ENCODE peak calls at places on chromosome 14, in five cellular contexts. B is WTC11, W is A549, T is HepG2, K is H1. E is an unnamed sample.

GRCh38 chr14:21940887-21941855 is 267.6 kb upstream of the OR4E1 start:
- DNase-seq in T (peak; percentile 55), K (no peak), B (peak; percentile 36), W (peak; percentile 56), E (peak; percentile 27)

GRCh38 chr14:77883479-77884238 is 83.8 kb downstream of the ADCK1 start:
- DNase-seq in K (no peak), B (no peak), T (no peak), W (peak; percentile 9), E (no peak)

GRCh38 chr14:50082784-50083466 is 33.4 kb downstream of the VCPKMT start:
- DNase-seq in T (no peak), K (no peak), W (no peak), B (no peak), E (no peak)

GRCh38 chr14:99479903-99480855 is 480 bp downstream of the SETD3 start:
- DNase-seq in K (no peak), B (peak; percentile 59), W (peak; percentile 39), T (peak; percentile 16), E (peak; percentile 58)

GRCh38 chr14:25121342-25122129 is 71.6 kb upstream of the STXBP6 start:
- DNase-seq in W (peak; percentile 53), T (peak; percentile 34), K (no peak), B (no peak), E (no peak)

GRCh38 chr14:105517096-105517495 is 9.3 kb upstream of the TMEM121 start:
- DNase-seq in W (no peak), K (no peak), T (no peak), B (no peak), E (no peak)

GRCh38 chr14:89746135-89746534 is 208.4 kb downstream of the EFCAB11 start:
- DNase-seq in K (no peak), T (no peak), W (no peak), B (no peak), E (no peak)

GRCh38 chr14:22793976-22794375 is 21.3 kb downstream of the SLC7A7 start:
- DNase-seq in W (no peak), B (no peak), K (no peak), T (no peak), E (no peak)

GRCh38 chr14:99181246-99181645 is 90.8 kb downstream of the BCL11B start:
- DNase-seq in B (no peak), T (no peak), K (no peak), W (no peak), E (no peak)

GRCh38 chr14:39360316-39360715 is 71.9 kb downstream of the FBXO33 start:
- DNase-seq in K (no peak), T (no peak), B (no peak), W (no peak), E (no peak)
- TF ChIP-seq JUN in K (no peak), T (no peak), B (no peak), W (no peak), E (no peak)

GRCh38 chr14:61193471-61193870 is 87.7 kb downstream of the TMEM30B start:
- DNase-seq in W (no peak), K (no peak), T (no peak), B (no peak), E (no peak)

GRCh38 chr14:61197416-61197815 is 83.7 kb downstream of the TMEM30B start:
- DNase-seq in K (no peak), W (no peak), B (no peak), T (no peak), E (no peak)

GRCh38 chr14:61196034-61196433 is 85.1 kb downstream of the TMEM30B start:
- DNase-seq in K (no peak), T (no peak), W (no peak), B (no peak), E (no peak)

GRCh38 chr14:61192970-61193369 is 88.2 kb downstream of the TMEM30B start:
- DNase-seq in B (no peak), K (no peak), T (no peak), W (no peak), E (no peak)

DNA sequence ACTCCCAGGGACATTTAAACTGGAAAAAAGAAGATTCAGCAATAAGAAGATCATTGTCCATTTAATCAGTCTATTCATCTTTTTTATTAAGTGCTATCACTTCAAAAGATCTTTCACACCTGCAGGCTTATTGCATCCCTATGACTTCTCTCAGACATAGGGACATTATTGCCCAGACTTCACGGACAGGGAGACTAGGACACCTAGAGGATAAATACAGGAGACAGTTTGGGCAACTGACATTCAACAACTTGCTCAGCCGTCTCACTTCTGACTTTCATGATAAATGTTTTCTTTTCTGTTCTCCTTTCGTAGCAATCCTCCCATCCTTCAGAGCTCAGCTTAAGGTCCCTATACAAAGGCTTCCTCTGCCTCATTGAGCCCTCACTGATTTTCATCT is 84.3 kb downstream of the TMEM30B start:
- DNase-seq in T (peak; percentile 31), K (no peak), B (no peak), W (peak; percentile 42), E (no peak)
- TF ChIP-seq CTCF in T (peak; percentile 69), K (no peak), B (no peak), W (peak; percentile 51), E (peak; percentile 19)

GRCh38 chr14:72793154-72793725 is 100.7 kb downstream of the DPF3 start:
- DNase-seq in B (no peak), K (no peak), W (no peak), T (no peak), E (no peak)

GRCh38 chr14:72788255-72788654 is 105.6 kb downstream of the DPF3 start:
- DNase-seq in W (no peak), K (no peak), T (no peak), B (no peak), E (no peak)

GRCh38 chr14:72790887-72791566 is 102.9 kb downstream of the DPF3 start:
- DNase-seq in W (no peak), B (no peak), K (no peak), T (no peak), E (no peak)

GRCh38 chr14:72788972-72789728 is 104.8 kb downstream of the DPF3 start:
- DNase-seq in K (no peak), B (no peak), T (no peak), W (no peak), E (no peak)

DNA sequence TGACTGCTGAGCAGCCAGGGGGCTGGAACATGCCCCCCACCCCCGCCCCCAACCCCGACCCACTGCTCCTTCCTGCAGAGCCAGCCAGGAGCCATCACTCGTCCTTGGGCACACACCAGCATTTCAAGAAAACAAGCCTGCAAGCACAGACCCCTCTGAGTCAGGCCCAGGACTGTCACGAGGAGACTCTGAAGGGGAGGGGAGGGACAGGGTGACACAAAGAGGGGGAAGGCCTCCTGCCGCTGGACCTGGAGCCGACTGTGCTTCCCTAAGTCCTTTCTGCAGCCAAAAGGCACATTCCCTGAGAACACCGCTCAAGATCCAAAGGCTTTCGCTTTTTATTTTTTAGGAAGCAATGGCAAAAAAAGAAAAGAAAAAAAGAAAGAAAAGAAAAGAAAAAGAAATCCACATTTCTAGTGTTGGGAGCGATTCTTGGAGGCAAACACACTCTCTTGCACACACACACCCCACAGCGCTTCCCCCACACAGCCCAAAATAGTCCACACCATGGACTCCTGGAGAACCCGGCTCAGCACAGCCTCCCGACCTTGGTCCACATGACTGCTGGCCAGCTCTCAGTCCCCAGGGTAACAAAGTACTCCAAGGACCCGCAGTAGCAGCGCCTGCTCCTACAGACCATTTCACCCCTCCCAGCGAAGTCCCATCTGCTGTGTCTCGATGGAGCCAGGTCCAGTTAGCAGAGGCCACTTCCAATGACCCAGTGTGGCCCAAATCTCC is 101.7 kb downstream of the DPF3 start:
- DNase-seq in K (no peak), T (no peak), B (no peak), W (no peak), E (no peak)
- TF ChIP-seq JUN in K (no peak), T (no peak), B (no peak), W (no peak), E (no peak)

GRCh38 chr14:20680363-20680762 is 4.0 kb upstream of the RNASE4 start:
- DNase-seq in B (no peak), K (no peak), T (no peak), W (no peak), E (no peak)
- TF ChIP-seq CTCF in B (no peak), K (no peak), T (no peak), W (no peak), E (no peak)

GRCh38 chr14:33309081-33309480 is 370.4 kb downstream of the NPAS3 start:
- DNase-seq in T (no peak), K (no peak), W (no peak), B (no peak), E (no peak)

DNA sequence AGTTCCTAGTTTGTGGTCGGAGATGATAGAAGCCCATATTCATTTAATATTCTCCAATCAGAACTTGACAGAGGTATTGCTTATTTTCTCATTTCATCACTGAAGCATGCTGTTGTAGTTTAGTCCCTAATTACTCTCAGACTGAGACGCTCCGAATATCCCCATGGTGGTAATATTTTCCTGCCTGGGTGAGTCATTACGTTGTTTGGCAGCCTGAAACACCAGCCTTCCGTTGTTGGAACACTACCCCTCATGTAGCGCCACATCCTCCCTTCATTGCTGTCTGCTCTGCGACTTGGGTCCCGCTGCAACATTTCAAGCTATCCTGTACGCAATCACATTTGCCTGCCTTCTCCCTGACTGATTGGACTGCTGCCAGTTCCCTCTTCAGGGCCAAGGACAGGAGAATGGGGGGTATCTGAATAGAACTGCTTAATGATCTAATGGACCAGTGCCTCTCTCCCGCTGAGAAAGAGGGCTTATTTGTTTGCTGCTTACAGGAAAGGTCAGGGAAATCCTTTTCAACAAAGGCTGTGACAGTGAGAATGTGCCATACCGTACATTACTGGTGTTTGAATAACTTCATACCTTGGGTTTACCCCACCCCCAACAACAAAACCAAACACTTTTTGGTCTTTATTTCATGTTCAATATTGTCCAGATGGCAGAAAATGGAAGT is 369.2 kb downstream of the NPAS3 start:
- DNase-seq in W (no peak), K (peak; percentile 45), B (no peak), T (no peak), E (peak; percentile 8)
- TF ChIP-seq JUN in W (no peak), K (no peak), B (no peak), T (no peak), E (no peak)

GRCh38 chr14:59314019-59314608 is 125.6 kb downstream of the DAAM1 start:
- DNase-seq in T (peak; percentile 69), W (peak; percentile 23), K (no peak), B (no peak), E (no peak)

GRCh38 chr14:59317782-59318505 is 129.5 kb downstream of the DAAM1 start:
- DNase-seq in B (no peak), W (no peak), K (no peak), T (no peak), E (no peak)

GRCh38 chr14:59317346-59317745 is 128.9 kb downstream of the DAAM1 start:
- DNase-seq in K (no peak), W (no peak), T (no peak), B (no peak), E (no peak)

GRCh38 chr14:59313063-59314018 is 124.9 kb downstream of the DAAM1 start:
- DNase-seq in W (no peak), K (no peak), B (no peak), T (peak; percentile 33), E (no peak)

GRCh38 chr14:59314953-59315599 is 126.6 kb downstream of the DAAM1 start:
- DNase-seq in W (no peak), B (no peak), K (no peak), T (peak; percentile 83), E (no peak)
- TF ChIP-seq CTCF in W (no peak), B (no peak), K (no peak), T (no peak), E (no peak)